ENCODE peak calls at places on chromosome 19, in four cellular contexts. X is activated T-helper 1 cell treated with Interleukin-2 at 50 U/mL for 16 hours; B is CD8-positive, alpha-beta memory T cell; V is bronchial epithelial cell. L is an unnamed sample.

GRCh38 chr19:45865269-45865948 is 1.3 kb downstream of the FOXA3 start:
- DNase-seq in X (no peak), B (no peak), V (no peak), L (no peak)

GRCh38 chr19:49700563-49700962 is 9.6 kb downstream of the CPT1C start:
- DNase-seq in X (no peak), B (no peak), V (no peak), L (no peak)

GRCh38 chr19:13995017-13995728 is 10.9 kb downstream of the RFX1 start:
- DNase-seq in X (no peak), B (no peak), V (no peak), L (no peak)

GRCh38 chr19:660793-661426 is 2.1 kb downstream of the RNF126 start:
- DNase-seq in X (no peak), B (no peak), V (no peak), L (no peak)

GRCh38 chr19:48810151-48810550 is 678 bp downstream of the BCAT2 start:
- DNase-seq in X (no peak), B (no peak), V (no peak), L (no peak)

GRCh38 chr19:21128901-21129698 is 12.7 kb upstream of the ZNF431 start:
- DNase-seq in X (no peak), B (no peak), V (no peak), L (no peak)

GRCh38 chr19:57708641-57709354 is at the start of gene ZNF154:
- DNase-seq in X (no peak), B (peak), V (peak), L (no peak)

GRCh38 chr19:737591-738093 is 13.3 kb upstream of the MISP start:
- DNase-seq in X (peak), B (peak), V (no peak), L (no peak)

GRCh38 chr19:55605637-55606470 is at the start of gene ZNF865:
- DNase-seq in X (peak), B (peak), V (peak), L (peak)

GRCh38 chr19:6802336-6803035 is 30.0 kb downstream of the VAV1 start:
- DNase-seq in X (peak), B (peak), V (peak), L (no peak)

GRCh38 chr19:10691883-10692282 is 9.4 kb upstream of the QTRT1 start:
- DNase-seq in X (no peak), B (no peak), V (no peak), L (no peak)

GRCh38 chr19:58545286-58546068 is 1.6 kb downstream of the TRIM28 start:
- DNase-seq in X (no peak), B (no peak), V (no peak), L (no peak)

GRCh38 chr19:51687791-51688664 is 5.1 kb upstream of the SPACA6 start:
- DNase-seq in X (no peak), B (no peak), V (peak), L (peak)

GRCh38 chr19:45994989-45995714 is at the start of gene CCDC61:
- DNase-seq in X (peak), B (peak), V (peak), L (peak)

GRCh38 chr19:23801798-23802197 is 43.1 kb upstream of the ZNF681 start:
- DNase-seq in X (no peak), B (no peak), V (no peak), L (no peak)

GRCh38 chr19:43504426-43505185 is at the start of gene PHLDB3:
- DNase-seq in X (peak), B (no peak), V (no peak), L (no peak)

GRCh38 chr19:49475995-49476880 is 2.2 kb downstream of the FLT3LG start:
- DNase-seq in X (peak), B (no peak), V (no peak), L (no peak)

GRCh38 chr19:19822148-19822429 is 539 bp upstream of the ZNF506 start:
- DNase-seq in X (no peak), B (no peak), V (no peak), L (no peak)

GRCh38 chr19:1811472-1811894 is 593 bp downstream of the ATP8B3 start:
- DNase-seq in X (peak), B (peak), V (peak), L (peak)

GRCh38 chr19:3699071-3699740 is 1.1 kb downstream of the PIP5K1C start:
- DNase-seq in X (no peak), B (no peak), V (peak), L (no peak)

GRCh38 chr19:19554074-19555023 is 16.3 kb downstream of the CILP2 start:
- DNase-seq in X (peak), B (peak), V (no peak), L (no peak)

GRCh38 chr19:32318884-32319520 is 26.4 kb upstream of the ZNF507 start:
- DNase-seq in X (no peak), B (no peak), V (no peak), L (peak)

GRCh38 chr19:33408538-33408937 is 35.0 kb downstream of the CEBPG start:
- DNase-seq in X (no peak), B (no peak), V (no peak), L (no peak)

GRCh38 chr19:4908781-4909171 is 525 bp upstream of the UHRF1 start:
- DNase-seq in X (no peak), B (no peak), V (no peak), L (no peak)

GRCh38 chr19:55034751-55035150 is 3.3 kb downstream of the GP6 start:
- DNase-seq in X (no peak), B (no peak), V (no peak), L (no peak)